ENCODE peak calls at places on chromosome 15, in nine cellular contexts. B is foreskin fibroblast, M is A549, X is stomach, G is heart right ventricle, T is fibroblast of pulmonary artery, C is RWPE2, I is PC-3, F is BE2C. E is an unnamed sample.

GRCh38 chr15:71732636-71733035 is 77.7 kb upstream of the NR2E3 start:
- DNase-seq in B (no peak), M (no peak), X (no peak), G (no peak), T (no peak), C (no peak), I (no peak), F (no peak), E (no peak)

GRCh38 chr15:69424748-69425413 is 10.7 kb downstream of the KIF23 start:
- DNase-seq in B (peak; percentile 52), M (no peak), X (no peak), G (no peak), T (peak; percentile 16), C (no peak), I (no peak), F (no peak), E (no peak)

GRCh38 chr15:93451822-93452221 is 362.8 kb upstream of the RGMA start:
- DNase-seq in B (no peak), M (no peak), X (no peak), G (no peak), T (no peak), C (no peak), I (no peak), F (no peak), E (no peak)

GRCh38 chr15:60972866-60973265 is 256.2 kb downstream of the RORA start:
- DNase-seq in B (peak; percentile 88), M (no peak), X (no peak), G (no peak), T (peak; percentile 76), C (no peak), I (peak; percentile 24), F (no peak), E (peak; percentile 78)

GRCh38 chr15:64209680-64210334 is 47.0 kb upstream of the PPIB start:
- DNase-seq in B (peak; percentile 64), M (peak; percentile 33), X (no peak), G (no peak), T (peak; percentile 69), C (no peak), I (peak; percentile 68), F (no peak), E (peak; percentile 39)

GRCh38 chr15:59616390-59616789 is 4.8 kb downstream of the GCNT3 start:
- DNase-seq in B (no peak), M (no peak), X (no peak), G (no peak), T (no peak), C (no peak), I (peak; percentile 32), F (no peak), E (no peak)

GRCh38 chr15:20340331-20340811 is 201.2 kb downstream of the GOLGA6L6 start:
- DNase-seq in B (no peak), M (no peak), X (peak; percentile 51), G (peak; percentile 40), T (peak; percentile 26), C (peak; percentile 99), I (peak; percentile 17), F (peak; percentile 49), E (no peak)

GRCh38 chr15:91018178-91018577 is 4.2 kb downstream of the VPS33B start:
- DNase-seq in B (no peak), M (no peak), X (no peak), G (no peak), T (no peak), C (no peak), I (no peak), F (no peak), E (no peak)

GRCh38 chr15:27990411-27991338 is 108.4 kb downstream of the OCA2 start:
- DNase-seq in B (peak; percentile 1), M (no peak), X (no peak), G (no peak), T (no peak), C (no peak), I (no peak), F (peak; percentile 49), E (no peak)

GRCh38 chr15:66912001-66912400 is 153.4 kb upstream of the SMAD3 start:
- DNase-seq in B (no peak), M (no peak), X (no peak), G (no peak), T (no peak), C (peak; percentile 12), I (no peak), F (no peak), E (no peak)

GRCh38 chr15:40928351-40928974 is 677 bp upstream of the DLL4 start:
- DNase-seq in B (no peak), M (no peak), X (no peak), G (no peak), T (no peak), C (peak; percentile 82), I (peak; percentile 64), F (no peak), E (no peak)

GRCh38 chr15:101459579-101460300 is 29.8 kb downstream of the PCSK6 start:
- DNase-seq in B (no peak), M (no peak), X (no peak), G (no peak), T (no peak), C (peak; percentile 29), I (no peak), F (no peak), E (no peak)

GRCh38 chr15:95522533-95522932 is 808.0 kb upstream of the NR2F2 start:
- DNase-seq in B (peak; percentile 28), M (no peak), X (no peak), G (no peak), T (peak; percentile 9), C (no peak), I (peak; percentile 9), F (no peak), E (no peak)

GRCh38 chr15:80619677-80620076 is 75.4 kb upstream of the ABHD17C start:
- DNase-seq in B (peak; percentile 36), M (no peak), X (no peak), G (no peak), T (peak; percentile 56), C (no peak), I (peak; percentile 13), F (no peak), E (peak; percentile 50)

GRCh38 chr15:25793354-25794050 is 69.6 kb downstream of the ATP10A start:
- DNase-seq in B (no peak), M (no peak), X (peak; percentile 17), G (no peak), T (no peak), C (peak; percentile 31), I (no peak), F (no peak), E (no peak)

GRCh38 chr15:75195766-75196241 is 5.9 kb upstream of the C15orf39 start:
- DNase-seq in B (no peak), M (no peak), X (no peak), G (no peak), T (no peak), C (peak; percentile 75), I (no peak), F (peak; percentile 59), E (no peak)

GRCh38 chr15:75193976-75194375 is 7.7 kb upstream of the C15orf39 start:
- DNase-seq in B (no peak), M (no peak), X (no peak), G (no peak), T (no peak), C (no peak), I (no peak), F (no peak), E (no peak)

GRCh38 chr15:75194397-75194796 is 7.3 kb upstream of the C15orf39 start:
- DNase-seq in B (no peak), M (no peak), X (no peak), G (no peak), T (no peak), C (no peak), I (no peak), F (no peak), E (no peak)

GRCh38 chr15:75197062-75197630 is 4.5 kb upstream of the C15orf39 start:
- DNase-seq in B (no peak), M (no peak), X (no peak), G (no peak), T (no peak), C (no peak), I (no peak), F (no peak), E (no peak)

GRCh38 chr15:75195122-75195765 is 6.4 kb upstream of the C15orf39 start:
- DNase-seq in B (no peak), M (no peak), X (no peak), G (peak; percentile 40), T (no peak), C (peak; percentile 74), I (no peak), F (peak; percentile 89), E (no peak)
- H3K4me3 ChIP-seq in B (no peak overlapping the region), M (no peak overlapping the region), X (no peak overlapping the region), G (no peak overlapping the region), T (no peak overlapping the region), C (no peak overlapping the region), I (no peak overlapping the region), F (peak overlapping the region; percentile 38), E (no peak overlapping the region)

DNA sequence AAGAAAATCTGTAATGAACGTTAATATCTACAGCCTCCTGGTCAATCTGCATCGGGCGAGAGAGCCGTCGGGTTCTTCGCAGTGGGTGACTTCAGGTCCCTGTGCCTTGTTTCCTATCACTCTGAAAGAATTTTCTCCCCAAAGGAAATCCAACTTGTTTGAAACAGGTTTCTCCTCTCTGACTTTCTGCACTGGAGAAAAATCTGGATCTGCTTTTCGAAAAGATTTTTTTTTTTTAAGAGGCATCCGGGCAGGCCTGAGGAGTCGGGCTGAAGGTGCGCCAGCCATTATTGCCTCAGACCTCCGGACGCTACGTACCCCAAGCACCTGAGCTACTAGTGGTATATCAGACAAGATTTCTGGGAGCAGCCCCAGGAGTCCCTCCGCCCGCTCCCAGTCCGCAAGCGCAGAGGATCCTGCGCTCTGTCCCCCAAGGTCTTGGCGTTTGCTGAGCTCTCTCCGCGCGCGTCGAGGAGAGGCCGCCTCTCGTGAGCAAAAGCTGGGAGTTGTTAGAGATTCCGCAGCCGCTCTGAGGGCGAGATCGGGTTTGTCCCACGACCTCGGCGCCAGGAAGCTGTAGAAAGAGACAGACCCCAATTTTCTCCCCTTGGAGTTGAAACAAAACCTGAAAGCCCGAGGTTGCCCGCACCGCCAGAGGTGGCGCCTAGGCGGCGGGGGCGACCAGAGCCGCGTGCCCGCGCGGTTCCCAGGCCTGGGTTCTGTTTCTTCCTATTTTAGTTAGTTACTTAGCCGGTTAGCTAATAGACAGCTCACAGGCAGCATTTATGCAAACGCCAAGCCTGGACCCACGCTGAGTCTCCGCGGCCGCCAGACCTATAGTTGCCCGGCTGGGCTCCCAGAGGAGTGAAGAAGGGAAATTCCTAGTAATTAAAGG is 72.4 kb upstream of the POLG start:
- DNase-seq in B (peak; percentile 25), M (no peak), X (no peak), G (no peak), T (no peak), C (no peak), I (no peak), F (no peak), E (no peak)
- TF ChIP-seq CTCF in B (no peak), M (no peak), X (no peak), G (no peak), T (no peak), C (peak; percentile 42), I (no peak), F (no peak), E (no peak)

DNA sequence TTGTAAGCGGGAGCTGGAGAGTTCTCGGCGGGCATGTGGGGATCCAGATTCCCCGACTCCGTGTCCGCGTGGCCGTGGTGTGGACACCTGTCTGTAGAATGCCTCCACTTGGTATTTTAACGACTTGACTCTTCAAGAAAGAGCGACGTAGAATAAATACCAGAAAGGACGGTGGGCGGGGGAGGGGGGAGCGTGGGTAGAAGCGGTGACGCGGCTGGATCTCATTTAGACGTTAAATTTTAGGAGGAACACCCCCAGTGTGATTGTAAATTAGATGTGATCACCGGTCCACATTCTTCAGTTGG is 625 bp upstream of the PYGO1 start:
- DNase-seq in B (no peak), M (no peak), X (no peak), G (peak; percentile 8), T (no peak), C (no peak), I (peak; percentile 15), F (no peak), E (no peak)
- H3K4me3 ChIP-seq in B (peak overlapping the region; percentile 71), M (peak overlapping the region; percentile 78), X (peak overlapping the region; percentile 64), G (peak overlapping the region; percentile 69), T (peak overlapping the region; percentile 62), C (peak overlapping the region; percentile 74), I (peak overlapping the region; percentile 62), F (peak overlapping the region; percentile 70), E (peak overlapping the region; percentile 74)

GRCh38 chr15:47374222-47374621 is 343.1 kb upstream of the SEMA6D start:
- DNase-seq in B (peak; percentile 59), M (no peak), X (no peak), G (no peak), T (peak; percentile 66), C (no peak), I (peak; percentile 39), F (peak; percentile 21), E (peak; percentile 5)
- TF ChIP-seq CTCF in B (peak; percentile 55), M (no peak), X (no peak), G (peak; percentile 39), T (peak; percentile 83), C (peak; percentile 22), I (peak; percentile 60), F (peak; percentile 86), E (peak; percentile 43)